ENCODE peak calls at places on chromosomes 5 and 9, in nine cellular contexts. Y is mucosa of descending colon; I is MM.1S; X is CD4-positive, CD25-positive, alpha-beta regulatory T cell; Z is aorta; N is keratinocyte; D is sigmoid colon; A is hepatocyte; M is tibial artery. Q is an unnamed sample. For H3K4me1, the result is how much of the 10 kb centered on the place peaks cover.

GRCh38 chr9:100492952-100493351 is 20.0 kb downstream of the TMEFF1 start:
- DNase-seq in M (no peak), X (no peak), I (peak), N (no peak), A (no peak), D (no peak), Z (no peak), Y (no peak), Q (no peak)

GRCh38 chr5:74916831-74917710 is 50.9 kb upstream of the FAM169A start:
- DNase-seq in Z (no peak), X (no peak), Y (no peak), D (no peak), M (no peak), N (no peak), A (peak), I (no peak), Q (no peak)

GRCh38 chr5:42900734-42901133 is 89.0 kb upstream of the SELENOP start:
- DNase-seq in M (no peak), N (no peak), A (no peak), I (no peak), Y (no peak), X (no peak), Z (no peak), D (no peak), Q (no peak)

GRCh38 chr5:134738963-134739661 is 764 bp downstream of the CAMLG start:
- DNase-seq in Z (no peak), X (peak), N (no peak), I (peak), A (peak), Y (no peak), D (no peak), M (no peak), Q (peak)

GRCh38 chr5:130337179-130337888 is 433.1 kb downstream of the CHSY3 start:
- DNase-seq in I (no peak), A (peak), Z (no peak), M (no peak), X (no peak), Y (no peak), D (no peak), N (no peak), Q (no peak)

GRCh38 chr9:91896096-91896495 is 53.9 kb downstream of the ROR2 start:
- DNase-seq in A (no peak), I (no peak), Y (no peak), X (no peak), N (no peak), M (no peak), D (no peak), Z (no peak), Q (no peak)

GRCh38 chr9:136943291-136944093 is 1.0 kb downstream of the FBXW5 start:
- DNase-seq in Y (peak), Z (peak), M (peak), I (peak), A (peak), D (peak), N (no peak), X (peak), Q (peak)

GRCh38 chr9:129109952-129110739 is 447 bp downstream of the CRAT start:
- DNase-seq in I (no peak), Y (no peak), X (peak), A (peak), M (peak), Z (peak), N (no peak), D (peak), Q (peak)

GRCh38 chr9:96150324-96151023 is 151.5 kb downstream of the HSD17B3 start:
- DNase-seq in X (peak), A (no peak), I (peak), D (peak), N (no peak), M (no peak), Z (peak), Y (no peak), Q (peak)

GRCh38 chr5:73902327-73903051 is 276.5 kb downstream of the ARHGEF28 start:
- DNase-seq in Y (no peak), X (peak), D (no peak), N (no peak), Z (no peak), A (peak), I (peak), M (no peak), Q (no peak)

GRCh38 chr5:15850939-15851341 is 328.7 kb downstream of the MARCHF11 start:
- DNase-seq in I (no peak), N (no peak), A (no peak), Y (no peak), Z (no peak), M (no peak), X (no peak), D (no peak), Q (peak)

GRCh38 chr5:14526493-14526892 is 55.1 kb upstream of the OTULINL start:
- DNase-seq in X (no peak), Y (no peak), D (no peak), N (no peak), I (no peak), A (no peak), Z (no peak), M (no peak), Q (no peak)

GRCh38 chr5:123441408-123441807 is 18.2 kb upstream of the CEP120 start:
- DNase-seq in Y (no peak), N (no peak), X (peak), Z (no peak), D (no peak), A (no peak), I (no peak), M (no peak), Q (no peak)

GRCh38 chr5:39194466-39195136 is 24.8 kb downstream of the FYB1 start:
- DNase-seq in X (no peak), I (no peak), Z (no peak), D (no peak), M (no peak), Y (no peak), A (peak), N (no peak), Q (no peak)

GRCh38 chr5:125575561-125576504 is 829.4 kb upstream of the ZNF608 start:
- DNase-seq in Z (no peak), A (peak), Y (peak), N (no peak), X (no peak), D (peak), M (no peak), I (no peak), Q (no peak)

GRCh38 chr9:91705386-91705785 is 244.6 kb downstream of the ROR2 start:
- DNase-seq in Y (no peak), I (no peak), Z (no peak), X (no peak), D (no peak), N (no peak), M (no peak), A (no peak), Q (no peak)

GRCh38 chr5:154211611-154212390 is 21.3 kb downstream of the GALNT10 start:
- DNase-seq in X (no peak), D (no peak), A (no peak), Z (no peak), Y (no peak), I (no peak), M (no peak), N (no peak), Q (no peak)

GRCh38 chr9:107628444-107628843 is 138.9 kb upstream of the KLF4 start:
- DNase-seq in Z (no peak), X (no peak), I (no peak), M (no peak), D (no peak), Y (no peak), A (no peak), N (no peak), Q (no peak)

GRCh38 chr9:72363908-72364678 is 915 bp downstream of the ZFAND5 start:
- DNase-seq in I (peak), Y (peak), N (no peak), M (peak), X (peak), D (peak), A (peak), Z (peak), Q (peak)

GRCh38 chr5:148070621-148071020 is 6.8 kb downstream of the SPINK5 start:
- DNase-seq in Z (no peak), I (no peak), D (no peak), Y (no peak), N (no peak), X (no peak), A (no peak), M (no peak), Q (no peak)

GRCh38 chr5:172496671-172497371 is 42.5 kb upstream of the SH3PXD2B start:
- DNase-seq in I (no peak), X (no peak), A (no peak), D (peak), N (no peak), Y (no peak), Z (peak), M (peak), Q (peak)

GRCh38 chr5:131230406-131230805 is 33.4 kb upstream of the CDC42SE2 start:
- DNase-seq in N (no peak), D (no peak), Z (no peak), X (no peak), A (no peak), M (no peak), I (peak), Y (no peak), Q (no peak)

GRCh38 chr5:150410524-150411244 is 2.0 kb downstream of the CD74 start:
- DNase-seq in Y (peak), A (peak), D (peak), X (peak), M (peak), Z (no peak), N (peak), I (peak), Q (peak)
- H3K4me3 ChIP-seq in Y (no peak), A (no peak), D (peak), X (peak), M (peak), Z (no peak), N (no peak), I (peak), Q (peak)

GRCh38 chr5:88736494-88736893 is 146.5 kb downstream of the MEF2C start:
- DNase-seq in Z (no peak), Y (no peak), A (no peak), N (no peak), I (no peak), X (no peak), M (no peak), D (no peak), Q (no peak)
- H3K4me1 ChIP-seq in Z (under half), Y (under half), A (under half), N (under half), I (half or more), X (under half), M (under half), D (under half), Q (under half)

DNA sequence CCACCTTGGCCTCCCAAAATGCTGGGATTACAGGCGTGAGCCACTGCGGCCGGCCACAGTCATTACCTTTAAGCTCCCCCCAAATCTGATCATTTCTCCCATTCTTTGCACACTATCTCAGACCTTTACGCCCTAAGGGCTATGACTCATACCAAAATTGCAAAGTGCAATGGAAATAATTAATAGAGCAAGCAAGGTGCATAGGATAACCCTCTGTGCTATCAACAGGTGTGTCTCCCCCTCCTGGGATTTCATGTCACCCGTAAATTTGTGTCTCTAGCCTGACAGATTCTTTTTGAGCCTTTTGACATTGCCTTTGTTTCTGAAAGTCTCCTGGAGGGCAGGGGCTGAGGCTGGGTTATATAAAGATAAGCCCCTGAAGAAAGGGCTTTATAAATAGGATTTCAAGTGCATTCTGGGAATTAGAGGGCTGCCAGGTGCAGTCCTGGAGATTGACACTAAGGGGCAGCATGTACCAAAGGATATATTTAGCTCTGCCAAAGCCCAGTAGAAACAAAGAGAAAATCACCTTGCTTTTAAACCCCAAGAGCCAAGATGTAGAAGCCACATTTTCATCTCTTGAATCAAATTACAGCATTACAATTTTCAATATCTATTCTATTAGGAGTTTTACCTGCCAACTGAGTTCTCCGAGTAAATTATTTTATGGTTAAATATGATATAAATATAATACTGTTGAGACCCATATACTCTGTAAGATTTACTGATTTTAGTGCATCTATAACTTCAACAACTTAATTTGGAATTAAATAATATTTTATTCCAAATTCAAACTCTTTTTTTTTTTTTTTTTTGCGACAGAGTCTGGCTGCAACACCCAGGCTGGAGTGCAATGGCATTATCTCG is 18.2 kb downstream of the S100Z start:
- DNase-seq in I (peak), D (no peak), X (peak), N (peak), M (no peak), Z (no peak), Y (no peak), A (peak), Q (peak)
- H3K4me3 ChIP-seq in I (no peak), D (no peak), X (no peak), N (no peak), M (no peak), Z (no peak), Y (no peak), A (no peak), Q (no peak)

DNA sequence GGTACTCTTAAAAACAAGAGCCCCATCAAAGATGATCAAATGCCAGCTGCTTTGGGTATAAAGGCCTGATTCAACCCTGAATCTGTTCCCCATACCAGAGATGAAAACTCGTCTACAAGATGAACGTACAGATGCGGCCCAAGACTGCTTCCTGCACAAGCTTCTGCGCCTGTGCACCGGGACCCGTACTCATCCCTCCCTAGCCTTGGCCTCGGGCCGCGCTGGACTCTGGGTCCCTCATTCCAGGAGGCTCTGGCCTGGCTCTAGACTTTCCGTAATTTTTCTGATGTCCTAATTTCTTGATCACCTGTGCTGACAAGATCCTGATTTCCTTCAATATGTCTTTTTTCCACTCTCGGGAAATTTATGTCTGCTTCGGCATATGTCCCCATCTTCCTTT is 612.3 kb downstream of the BNC2 start:
- DNase-seq in D (no peak), A (no peak), Z (no peak), N (no peak), X (no peak), Y (no peak), I (no peak), M (no peak), Q (no peak)
- H3K4me1 ChIP-seq in D (under half), A (under half), Z (under half), N (under half), X (under half), Y (under half), I (under half), M (under half), Q (under half)

GRCh38 chr9:131402073-131402472 is 8.2 kb downstream of the PRRC2B start:
- DNase-seq in A (no peak), N (no peak), I (no peak), Y (peak), D (no peak), X (no peak), M (no peak), Z (no peak), Q (peak)
- H3K4me3 ChIP-seq in A (no peak), N (no peak), I (no peak), Y (no peak), D (peak), X (no peak), M (peak), Z (no peak), Q (no peak)

GRCh38 chr5:78718185-78718584 is 69.6 kb upstream of the LHFPL2 start:
- DNase-seq in A (no peak), M (no peak), D (no peak), Z (no peak), Y (no peak), X (no peak), I (no peak), N (no peak), Q (no peak)
- H3K4me1 ChIP-seq in A (under half), M (under half), D (under half), Z (under half), Y (under half), X (under half), I (under half), N (under half), Q (under half)

Q was measured in right cardiac atrium.